ENCODE peak calls at places on chromosomes 6 and 20, in six cellular contexts. One of them, this sample, is unnamed.

GRCh38 chr6:43228951-43229802 is at the start of gene DNPH1:
- DNase-seq in ovary: peak; percentile 75
- DNase-seq in GM12892: peak; percentile 81
- DNase-seq in A549: peak; percentile 53
- DNase-seq in erythroblast: peak; percentile 79
- DNase-seq in right lobe of liver: peak; percentile 83
- DNase-seq in this sample: peak; percentile 73

GRCh38 chr20:46030290-46031013 is 1.4 kb downstream of the SLC12A5 start:
- DNase-seq in ovary: no peak
- DNase-seq in GM12892: no peak
- DNase-seq in A549: no peak
- DNase-seq in erythroblast: no peak
- DNase-seq in right lobe of liver: no peak
- DNase-seq in this sample: no peak

GRCh38 chr20:13718161-13718560 is 66.6 kb downstream of the ESF1 start:
- DNase-seq in ovary: no peak
- DNase-seq in GM12892: no peak
- DNase-seq in A549: no peak
- DNase-seq in erythroblast: no peak
- DNase-seq in right lobe of liver: no peak
- DNase-seq in this sample: no peak

GRCh38 chr6:133587841-133588240 is 301.1 kb upstream of the TCF21 start:
- DNase-seq in ovary: no peak
- DNase-seq in GM12892: no peak
- DNase-seq in A549: no peak
- DNase-seq in erythroblast: no peak
- DNase-seq in right lobe of liver: no peak
- DNase-seq in this sample: no peak

GRCh38 chr20:45350217-45350616 is 2.0 kb upstream of the SDC4 start:
- DNase-seq in ovary: no peak
- DNase-seq in GM12892: no peak
- DNase-seq in A549: no peak
- DNase-seq in erythroblast: no peak
- DNase-seq in right lobe of liver: no peak
- DNase-seq in this sample: no peak

GRCh38 chr6:160400426-160400825 is 52.2 kb downstream of the SLC22A3 start:
- DNase-seq in ovary: no peak
- DNase-seq in GM12892: no peak
- DNase-seq in A549: no peak
- DNase-seq in erythroblast: no peak
- DNase-seq in right lobe of liver: no peak
- DNase-seq in this sample: no peak

GRCh38 chr6:130293800-130294199 is 71.0 kb upstream of the SAMD3 start:
- DNase-seq in ovary: no peak
- DNase-seq in GM12892: peak; percentile 19
- DNase-seq in A549: peak; percentile 46
- DNase-seq in erythroblast: peak; percentile 43
- DNase-seq in right lobe of liver: no peak
- DNase-seq in this sample: peak; percentile 8

GRCh38 chr6:41546475-41546865 is 289 bp downstream of the FOXP4 start:
- DNase-seq in ovary: no peak
- DNase-seq in GM12892: no peak
- DNase-seq in A549: no peak
- DNase-seq in erythroblast: no peak
- DNase-seq in right lobe of liver: no peak
- DNase-seq in this sample: no peak

GRCh38 chr6:26553264-26553738 is 15.1 kb downstream of the HMGN4 start:
- DNase-seq in ovary: peak; percentile 70
- DNase-seq in GM12892: no peak
- DNase-seq in A549: no peak
- DNase-seq in erythroblast: peak; percentile 86
- DNase-seq in right lobe of liver: peak; percentile 63
- DNase-seq in this sample: no peak

GRCh38 chr6:53464942-53465460 is 79.9 kb downstream of the GCLC start:
- DNase-seq in ovary: peak; percentile 59
- DNase-seq in GM12892: no peak
- DNase-seq in A549: no peak
- DNase-seq in erythroblast: no peak
- DNase-seq in right lobe of liver: no peak
- DNase-seq in this sample: no peak

GRCh38 chr6:15066433-15067337 is 179.2 kb upstream of the JARID2 start:
- DNase-seq in ovary: no peak
- DNase-seq in GM12892: no peak
- DNase-seq in A549: no peak
- DNase-seq in erythroblast: no peak
- DNase-seq in right lobe of liver: peak; percentile 44
- DNase-seq in this sample: no peak

GRCh38 chr6:12845224-12846004 is 128.8 kb downstream of the PHACTR1 start:
- DNase-seq in ovary: no peak
- DNase-seq in GM12892: no peak
- DNase-seq in A549: no peak
- DNase-seq in erythroblast: no peak
- DNase-seq in right lobe of liver: no peak
- DNase-seq in this sample: no peak

GRCh38 chr6:106422551-106422950 is 62.0 kb downstream of the CRYBG1 start:
- DNase-seq in ovary: no peak
- DNase-seq in GM12892: no peak
- DNase-seq in A549: no peak
- DNase-seq in erythroblast: no peak
- DNase-seq in right lobe of liver: no peak
- DNase-seq in this sample: no peak

GRCh38 chr6:47379328-47379727 is 69.6 kb upstream of the TNFRSF21 start:
- DNase-seq in ovary: no peak
- DNase-seq in GM12892: no peak
- DNase-seq in A549: no peak
- DNase-seq in erythroblast: no peak
- DNase-seq in right lobe of liver: no peak
- DNase-seq in this sample: no peak

GRCh38 chr20:46752639-46753235 is 43.3 kb downstream of the SLC2A10 start:
- DNase-seq in ovary: peak; percentile 18
- DNase-seq in GM12892: peak; percentile 27
- DNase-seq in A549: peak; percentile 33
- DNase-seq in erythroblast: peak; percentile 46
- DNase-seq in right lobe of liver: peak; percentile 51
- DNase-seq in this sample: peak; percentile 31

GRCh38 chr6:5457036-5457435 is 195.7 kb downstream of the FARS2 start:
- DNase-seq in ovary: no peak
- DNase-seq in GM12892: no peak
- DNase-seq in A549: no peak
- DNase-seq in erythroblast: no peak
- DNase-seq in right lobe of liver: peak; percentile 77
- DNase-seq in this sample: peak; percentile 68

GRCh38 chr6:125918681-125919566 is 37.6 kb upstream of the HINT3 start:
- DNase-seq in ovary: peak; percentile 33
- DNase-seq in GM12892: no peak
- DNase-seq in A549: peak; percentile 25
- DNase-seq in erythroblast: peak; percentile 36
- DNase-seq in right lobe of liver: no peak
- DNase-seq in this sample: no peak

GRCh38 chr6:135233676-135234491 is 52.8 kb downstream of the MYB start:
- DNase-seq in ovary: no peak
- DNase-seq in GM12892: no peak
- DNase-seq in A549: no peak
- DNase-seq in erythroblast: no peak
- DNase-seq in right lobe of liver: no peak
- DNase-seq in this sample: no peak

GRCh38 chr20:47603260-47603659 is 101.6 kb downstream of the NCOA3 start:
- DNase-seq in ovary: no peak
- DNase-seq in GM12892: no peak
- DNase-seq in A549: no peak
- DNase-seq in erythroblast: no peak
- DNase-seq in right lobe of liver: no peak
- DNase-seq in this sample: no peak

GRCh38 chr6:150866147-150867073 is 908 bp downstream of the MTHFD1L start:
- DNase-seq in ovary: peak; percentile 88
- DNase-seq in GM12892: peak; percentile 81
- DNase-seq in A549: peak; percentile 64
- DNase-seq in erythroblast: peak; percentile 79
- DNase-seq in right lobe of liver: peak; percentile 90
- DNase-seq in this sample: peak; percentile 33
- TF ChIP-seq POLR2A in ovary: peak; percentile 78
- TF ChIP-seq POLR2A in GM12892: peak; percentile 51
- TF ChIP-seq POLR2A in A549: peak; percentile 23
- TF ChIP-seq POLR2A in erythroblast: no peak
- TF ChIP-seq POLR2A in right lobe of liver: peak; percentile 49
- TF ChIP-seq POLR2A in this sample: peak; percentile 44

GRCh38 chr6:116408476-116408875 is 37.7 kb downstream of the DSE start:
- DNase-seq in ovary: no peak
- DNase-seq in GM12892: no peak
- DNase-seq in A549: no peak
- DNase-seq in erythroblast: no peak
- DNase-seq in right lobe of liver: no peak
- DNase-seq in this sample: no peak

GRCh38 chr6:116405663-116406329 is 35.0 kb downstream of the DSE start:
- DNase-seq in ovary: no peak
- DNase-seq in GM12892: no peak
- DNase-seq in A549: no peak
- DNase-seq in erythroblast: no peak
- DNase-seq in right lobe of liver: no peak
- DNase-seq in this sample: no peak

GRCh38 chr6:116405147-116405546 is 34.4 kb downstream of the DSE start:
- DNase-seq in ovary: no peak
- DNase-seq in GM12892: no peak
- DNase-seq in A549: no peak
- DNase-seq in erythroblast: no peak
- DNase-seq in right lobe of liver: no peak
- DNase-seq in this sample: no peak

GRCh38 chr6:116404706-116405105 is 34.0 kb downstream of the DSE start:
- DNase-seq in ovary: no peak
- DNase-seq in GM12892: no peak
- DNase-seq in A549: no peak
- DNase-seq in erythroblast: no peak
- DNase-seq in right lobe of liver: no peak
- DNase-seq in this sample: no peak

DNA sequence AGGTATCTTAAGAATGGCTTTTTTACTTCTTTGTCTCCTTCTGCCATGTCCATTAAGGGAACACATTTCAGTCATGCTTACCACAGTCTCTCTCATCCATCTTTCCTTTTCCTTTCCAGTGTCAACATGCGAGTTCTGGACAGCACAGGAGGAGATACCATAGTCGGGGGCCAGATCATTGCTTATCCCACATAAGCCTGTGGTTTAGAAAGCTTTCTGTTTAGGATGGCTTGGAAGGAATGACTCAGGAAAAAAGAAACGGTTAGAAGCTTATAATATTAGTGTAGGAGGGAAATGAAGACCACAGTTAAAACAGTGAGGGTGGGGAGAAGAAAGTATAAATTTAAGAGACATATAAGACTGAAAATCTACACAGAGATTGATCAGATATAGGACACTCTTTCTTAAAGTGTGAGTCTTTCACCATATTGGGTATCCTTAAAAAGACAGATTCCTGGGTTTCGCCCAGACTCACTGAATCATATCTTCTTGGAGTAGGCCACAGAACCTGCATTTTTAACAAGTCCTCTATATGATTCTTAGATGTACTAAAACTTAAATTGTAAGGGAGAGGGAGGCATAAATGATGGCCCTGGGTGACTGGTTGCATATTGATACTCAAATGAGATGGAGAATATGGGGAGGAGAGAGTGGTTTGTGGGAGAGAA is 36.1 kb downstream of the DSE start:
- DNase-seq in ovary: no peak
- DNase-seq in GM12892: no peak
- DNase-seq in A549: no peak
- DNase-seq in erythroblast: no peak
- DNase-seq in right lobe of liver: no peak
- DNase-seq in this sample: no peak
- TF ChIP-seq POLR2A in ovary: no peak
- TF ChIP-seq POLR2A in GM12892: no peak
- TF ChIP-seq POLR2A in A549: no peak
- TF ChIP-seq POLR2A in erythroblast: no peak
- TF ChIP-seq POLR2A in right lobe of liver: no peak
- TF ChIP-seq POLR2A in this sample: no peak

GRCh38 chr6:167292301-167293087 is 1.4 kb downstream of the UNC93A start:
- DNase-seq in ovary: no peak
- DNase-seq in GM12892: no peak
- DNase-seq in A549: no peak
- DNase-seq in erythroblast: no peak
- DNase-seq in right lobe of liver: no peak
- DNase-seq in this sample: no peak

GRCh38 chr6:167291623-167292300 is 647 bp downstream of the UNC93A start:
- DNase-seq in ovary: no peak
- DNase-seq in GM12892: no peak
- DNase-seq in A549: no peak
- DNase-seq in erythroblast: no peak
- DNase-seq in right lobe of liver: no peak
- DNase-seq in this sample: no peak

GRCh38 chr6:167293088-167293589 is 2.0 kb downstream of the UNC93A start:
- DNase-seq in ovary: no peak
- DNase-seq in GM12892: no peak
- DNase-seq in A549: no peak
- DNase-seq in erythroblast: no peak
- DNase-seq in right lobe of liver: no peak
- DNase-seq in this sample: no peak

GRCh38 chr6:167293590-167294091 is 2.5 kb downstream of the UNC93A start:
- DNase-seq in ovary: no peak
- DNase-seq in GM12892: no peak
- DNase-seq in A549: no peak
- DNase-seq in erythroblast: no peak
- DNase-seq in right lobe of liver: no peak
- DNase-seq in this sample: no peak

DNA sequence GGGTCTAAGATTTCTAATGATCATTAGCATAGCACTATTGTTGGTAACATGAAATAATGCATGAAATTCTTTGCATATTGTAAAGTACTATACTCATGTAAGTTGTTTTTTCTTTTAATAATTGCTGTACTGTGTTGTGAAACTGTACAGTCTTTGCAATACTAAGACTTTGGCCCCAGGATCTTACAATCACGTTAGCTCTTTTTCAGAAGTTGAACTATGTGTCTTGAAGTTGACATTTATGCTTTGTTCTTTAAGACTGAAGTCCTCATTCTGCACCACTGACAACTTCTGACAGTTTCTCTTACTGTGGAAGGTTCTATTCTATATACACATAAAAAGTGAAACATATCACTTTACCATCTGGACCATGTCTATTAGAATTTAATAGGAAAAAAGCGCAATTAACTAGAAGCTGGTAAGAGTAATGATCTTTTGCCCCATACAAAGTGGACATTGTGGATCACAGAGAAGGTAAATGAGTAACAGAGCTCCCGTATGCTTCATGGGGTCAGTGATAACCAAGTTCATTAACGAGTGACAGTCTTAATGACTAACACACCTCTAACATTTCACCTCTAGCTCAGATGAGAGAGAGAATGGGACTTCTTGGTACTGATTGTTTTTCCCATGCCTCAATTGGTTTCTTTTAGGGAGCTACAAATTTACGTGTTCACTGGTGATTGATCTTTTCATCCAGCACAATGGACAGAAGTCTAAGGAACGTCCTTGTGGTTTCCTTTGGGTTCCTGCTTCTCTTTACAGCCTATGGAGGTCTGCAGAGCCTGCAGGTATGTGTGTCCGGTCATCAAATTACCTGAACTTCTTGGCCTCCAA is at the start of gene UNC93A:
- DNase-seq in ovary: no peak
- DNase-seq in GM12892: no peak
- DNase-seq in A549: no peak
- DNase-seq in erythroblast: no peak
- DNase-seq in right lobe of liver: no peak
- DNase-seq in this sample: no peak
- TF ChIP-seq POLR2A in ovary: no peak
- TF ChIP-seq POLR2A in GM12892: no peak
- TF ChIP-seq POLR2A in A549: no peak
- TF ChIP-seq POLR2A in erythroblast: no peak
- TF ChIP-seq POLR2A in right lobe of liver: no peak
- TF ChIP-seq POLR2A in this sample: no peak

GRCh38 chr20:50415516-50416268 is 94.5 kb upstream of the PTPN1 start:
- DNase-seq in ovary: peak; percentile 99
- DNase-seq in GM12892: no peak
- DNase-seq in A549: peak; percentile 39
- DNase-seq in erythroblast: no peak
- DNase-seq in right lobe of liver: peak; percentile 99
- DNase-seq in this sample: peak; percentile 63
- TF ChIP-seq POLR2A in ovary: peak; percentile 65
- TF ChIP-seq POLR2A in GM12892: no peak
- TF ChIP-seq POLR2A in A549: no peak
- TF ChIP-seq POLR2A in erythroblast: no peak
- TF ChIP-seq POLR2A in right lobe of liver: peak; percentile 95
- TF ChIP-seq POLR2A in this sample: no peak